ENCODE peak calls at places on chromosomes 5 and 9, in six cellular contexts. R, Y, H, K, G and B are unnamed samples.

GRCh38 chr5:88244686-88245085 is 24.0 kb downstream of the TMEM161B start:
- DNase-seq in R (no peak), Y (no peak), H (peak), K (no peak), G (peak), B (no peak)

GRCh38 chr9:19429590-19429989 is 20.8 kb downstream of the ACER2 start:
- DNase-seq in R (peak), Y (no peak), H (no peak), K (no peak), G (no peak), B (no peak)

GRCh38 chr9:22098636-22099332 is 89.7 kb upstream of the CDKN2B start:
- DNase-seq in R (no peak), Y (no peak), H (peak), K (no peak), G (no peak), B (no peak)

GRCh38 chr9:3751125-3751758 is 225.4 kb upstream of the RFX3 start:
- DNase-seq in R (peak), Y (peak), H (no peak), K (no peak), G (peak), B (no peak)

GRCh38 chr9:124474151-124474550 is 23.9 kb downstream of the ADGRD2 start:
- DNase-seq in R (no peak), Y (no peak), H (no peak), K (no peak), G (no peak), B (no peak)

GRCh38 chr5:158988987-158989624 is 110.6 kb downstream of the EBF1 start:
- DNase-seq in R (no peak), Y (no peak), H (no peak), K (no peak), G (no peak), B (no peak)

GRCh38 chr5:67799732-67800234 is 415.8 kb upstream of the PIK3R1 start:
- DNase-seq in R (peak), Y (no peak), H (no peak), K (no peak), G (no peak), B (no peak)

GRCh38 chr9:132456241-132456640 is 46.2 kb downstream of the CFAP77 start:
- DNase-seq in R (no peak), Y (no peak), H (no peak), K (no peak), G (no peak), B (no peak)

GRCh38 chr9:133059623-133060022 is 2.2 kb upstream of the CEL start:
- DNase-seq in R (no peak), Y (no peak), H (no peak), K (no peak), G (no peak), B (no peak)

GRCh38 chr9:129570450-129571297 is 50.2 kb downstream of the C9orf50 start:
- DNase-seq in R (peak), Y (peak), H (peak), K (no peak), G (no peak), B (no peak)

GRCh38 chr9:123268950-123269302 is 540 bp upstream of the STRBP start:
- DNase-seq in R (no peak), Y (no peak), H (no peak), K (no peak), G (no peak), B (no peak)

GRCh38 chr9:125405938-125406811 is 144.5 kb downstream of the GAPVD1 start:
- DNase-seq in R (peak), Y (no peak), H (no peak), K (no peak), G (no peak), B (no peak)

GRCh38 chr5:173793677-173794570 is 94.2 kb upstream of the CPEB4 start:
- DNase-seq in R (no peak), Y (no peak), H (no peak), K (no peak), G (no peak), B (no peak)

GRCh38 chr9:115008536-115008935 is 78.1 kb upstream of the TNFSF8 start:
- DNase-seq in R (peak), Y (peak), H (no peak), K (no peak), G (no peak), B (no peak)

GRCh38 chr9:136396219-136396515 is 3.8 kb downstream of the SNAPC4 start:
- DNase-seq in R (no peak), Y (no peak), H (no peak), K (no peak), G (no peak), B (no peak)

GRCh38 chr5:39024884-39025283 is 49.3 kb downstream of the RICTOR start:
- DNase-seq in R (peak), Y (no peak), H (no peak), K (no peak), G (no peak), B (no peak)

GRCh38 chr9:81787747-81788632 is 98.6 kb upstream of the TLE1 start:
- DNase-seq in R (peak), Y (peak), H (peak), K (no peak), G (no peak), B (no peak)

GRCh38 chr5:4990017-4990416 is 150.1 kb upstream of the ADAMTS16 start:
- DNase-seq in R (no peak), Y (no peak), H (no peak), K (no peak), G (no peak), B (no peak)

GRCh38 chr5:17203329-17204132 is 13.9 kb upstream of the BASP1 start:
- DNase-seq in R (peak), Y (peak), H (peak), K (no peak), G (peak), B (peak)

GRCh38 chr9:68493953-68494541 is 46.6 kb downstream of the TMEM252 start:
- DNase-seq in R (no peak), Y (no peak), H (no peak), K (no peak), G (no peak), B (no peak)

GRCh38 chr5:82664711-82665110 is 386.6 kb upstream of the RPS23 start:
- DNase-seq in R (no peak), Y (no peak), H (no peak), K (no peak), G (no peak), B (no peak)

GRCh38 chr5:9265391-9266287 is 280.2 kb downstream of the SEMA5A start:
- DNase-seq in R (peak), Y (peak), H (peak), K (peak), G (peak), B (no peak)

GRCh38 chr5:67725591-67725990 is 490.0 kb upstream of the PIK3R1 start:
- DNase-seq in R (no peak), Y (no peak), H (no peak), K (no peak), G (no peak), B (no peak)

GRCh38 chr9:85647571-85647970 is 94.2 kb downstream of the AGTPBP1 start:
- DNase-seq in R (no peak), Y (no peak), H (no peak), K (no peak), G (no peak), B (no peak)

GRCh38 chr5:172771439-172772111 is 580 bp upstream of the DUSP1 start:
- DNase-seq in R (no peak), Y (peak), H (no peak), K (no peak), G (no peak), B (no peak)

GRCh38 chr5:175572922-175573321 is 84.9 kb upstream of the HRH2 start:
- DNase-seq in R (no peak), Y (no peak), H (no peak), K (no peak), G (no peak), B (no peak)

GRCh38 chr9:114653556-114654159 is 3.9 kb downstream of the TEX53 start:
- DNase-seq in R (peak), Y (peak), H (peak), K (peak), G (peak), B (peak)

GRCh38 chr5:146724975-146725374 is 153.6 kb downstream of the PPP2R2B start:
- DNase-seq in R (peak), Y (no peak), H (no peak), K (no peak), G (no peak), B (no peak)

GRCh38 chr5:1761453-1761755 is 38.2 kb downstream of the MRPL36 start:
- DNase-seq in R (no peak), Y (no peak), H (no peak), K (no peak), G (no peak), B (no peak)

GRCh38 chr5:60334281-60334713 is 365.7 kb downstream of the DEPDC1B start:
- DNase-seq in R (peak), Y (peak), H (no peak), K (no peak), G (no peak), B (no peak)

GRCh38 chr5:39800202-39800601 is 375.4 kb upstream of the DAB2 start:
- DNase-seq in R (no peak), Y (no peak), H (no peak), K (no peak), G (peak), B (no peak)

GRCh38 chr9:75734802-75735201 is 155.7 kb upstream of the PCSK5 start:
- DNase-seq in R (no peak), Y (no peak), H (no peak), K (no peak), G (no peak), B (no peak)

GRCh38 chr9:131008909-131009618 is at the start of gene LAMC3:
- DNase-seq in R (peak), Y (peak), H (peak), K (peak), G (peak), B (no peak)

GRCh38 chr5:120545007-120545406 is 80.9 kb downstream of the PRR16 start:
- DNase-seq in R (peak), Y (no peak), H (no peak), K (no peak), G (no peak), B (no peak)

GRCh38 chr9:136107953-136108647 is 10.6 kb downstream of the TMEM250 start:
- DNase-seq in R (no peak), Y (no peak), H (no peak), K (no peak), G (no peak), B (no peak)

GRCh38 chr5:8500426-8500825 is 631.5 kb downstream of the MTRR start:
- DNase-seq in R (peak), Y (peak), H (no peak), K (no peak), G (no peak), B (no peak)

GRCh38 chr9:134889386-134890214 is 9.0 kb downstream of the FCN2 start:
- DNase-seq in R (no peak), Y (no peak), H (no peak), K (peak), G (no peak), B (no peak)

GRCh38 chr5:63070001-63070400 is 491.4 kb downstream of the LRRC70 start:
- DNase-seq in R (no peak), Y (no peak), H (no peak), K (no peak), G (peak), B (no peak)

GRCh38 chr5:58771750-58772149 is 188.9 kb downstream of the RAB3C start:
- DNase-seq in R (no peak), Y (no peak), H (no peak), K (no peak), G (no peak), B (no peak)

GRCh38 chr5:94969174-94969573 is 315.7 kb downstream of the MCTP1 start:
- DNase-seq in R (no peak), Y (no peak), H (peak), K (no peak), G (peak), B (peak)